ENCODE peak calls at places on chromosomes 7 and 10, in four cellular contexts. One of them, this sample, is unnamed.

GRCh38 chr10:6382081-6382480 is 179.3 kb downstream of the PFKFB3 start:
- DNase-seq in NCI-H2081: no peak
- DNase-seq in NCI-H146: no peak
- DNase-seq in fibroblast of the conjunctiva: no peak
- DNase-seq in this sample: no peak

GRCh38 chr10:47207280-47207613 is 92.8 kb upstream of the GDF10 start:
- DNase-seq in NCI-H2081: no peak
- DNase-seq in NCI-H146: no peak
- DNase-seq in fibroblast of the conjunctiva: no peak
- DNase-seq in this sample: no peak

GRCh38 chr10:86178401-86179142 is 188.0 kb downstream of the GRID1 start:
- DNase-seq in NCI-H2081: no peak
- DNase-seq in NCI-H146: peak; percentile 38
- DNase-seq in fibroblast of the conjunctiva: no peak
- DNase-seq in this sample: peak; percentile 41

GRCh38 chr7:156034397-156034796 is 222.1 kb upstream of the SHH start:
- DNase-seq in NCI-H2081: no peak
- DNase-seq in NCI-H146: no peak
- DNase-seq in fibroblast of the conjunctiva: no peak
- DNase-seq in this sample: no peak

GRCh38 chr10:88147000-88147798 is 283.8 kb downstream of the PTEN start:
- DNase-seq in NCI-H2081: no peak
- DNase-seq in NCI-H146: no peak
- DNase-seq in fibroblast of the conjunctiva: no peak
- DNase-seq in this sample: no peak

GRCh38 chr10:33800545-33800944 is 466.1 kb upstream of the NRP1 start:
- DNase-seq in NCI-H2081: no peak
- DNase-seq in NCI-H146: no peak
- DNase-seq in fibroblast of the conjunctiva: no peak
- DNase-seq in this sample: no peak

GRCh38 chr10:132357286-132358058 is 25.5 kb downstream of the LRRC27 start:
- DNase-seq in NCI-H2081: no peak
- DNase-seq in NCI-H146: no peak
- DNase-seq in fibroblast of the conjunctiva: no peak
- DNase-seq in this sample: no peak

GRCh38 chr7:144960763-144961162 is 124.9 kb upstream of the TPK1 start:
- DNase-seq in NCI-H2081: no peak
- DNase-seq in NCI-H146: no peak
- DNase-seq in fibroblast of the conjunctiva: no peak
- DNase-seq in this sample: no peak

GRCh38 chr10:89520711-89521110 is 14.7 kb downstream of the SLC16A12 start:
- DNase-seq in NCI-H2081: no peak
- DNase-seq in NCI-H146: no peak
- DNase-seq in fibroblast of the conjunctiva: no peak
- DNase-seq in this sample: no peak

GRCh38 chr7:1610678-1611302 is 41.0 kb upstream of the PSMG3 start:
- DNase-seq in NCI-H2081: no peak
- DNase-seq in NCI-H146: no peak
- DNase-seq in fibroblast of the conjunctiva: no peak
- DNase-seq in this sample: no peak

GRCh38 chr7:143909863-143910262 is 7.9 kb upstream of the TCAF1 start:
- DNase-seq in NCI-H2081: no peak
- DNase-seq in NCI-H146: no peak
- DNase-seq in fibroblast of the conjunctiva: no peak
- DNase-seq in this sample: no peak

GRCh38 chr10:15120523-15120922 is 23.4 kb downstream of the RPP38 start:
- DNase-seq in NCI-H2081: no peak
- DNase-seq in NCI-H146: no peak
- DNase-seq in fibroblast of the conjunctiva: peak; percentile 10
- DNase-seq in this sample: no peak

GRCh38 chr10:90960355-90960814 is 39.5 kb upstream of the ANKRD1 start:
- DNase-seq in NCI-H2081: no peak
- DNase-seq in NCI-H146: no peak
- DNase-seq in fibroblast of the conjunctiva: peak; percentile 94
- DNase-seq in this sample: no peak

GRCh38 chr7:43906327-43907010 is at the start of gene URGCP:
- DNase-seq in NCI-H2081: peak; percentile 31
- DNase-seq in NCI-H146: peak; percentile 65
- DNase-seq in fibroblast of the conjunctiva: no peak
- DNase-seq in this sample: peak; percentile 83

GRCh38 chr7:121797283-121798037 is 75.5 kb upstream of the PTPRZ1 start:
- DNase-seq in NCI-H2081: no peak
- DNase-seq in NCI-H146: peak; percentile 13
- DNase-seq in fibroblast of the conjunctiva: no peak
- DNase-seq in this sample: peak; percentile 57

GRCh38 chr7:64875658-64876406 is 27.2 kb upstream of the ZNF273 start:
- DNase-seq in NCI-H2081: no peak
- DNase-seq in NCI-H146: no peak
- DNase-seq in fibroblast of the conjunctiva: no peak
- DNase-seq in this sample: no peak

GRCh38 chr7:2516194-2516555 is 3.4 kb upstream of the LFNG start:
- DNase-seq in NCI-H2081: no peak
- DNase-seq in NCI-H146: peak; percentile 44
- DNase-seq in fibroblast of the conjunctiva: no peak
- DNase-seq in this sample: peak; percentile 28

GRCh38 chr10:1249142-1249541 is 193.0 kb downstream of the WDR37 start:
- DNase-seq in NCI-H2081: no peak
- DNase-seq in NCI-H146: no peak
- DNase-seq in fibroblast of the conjunctiva: no peak
- DNase-seq in this sample: no peak

GRCh38 chr10:71996598-71997371 is 32.6 kb downstream of the CHST3 start:
- DNase-seq in NCI-H2081: no peak
- DNase-seq in NCI-H146: no peak
- DNase-seq in fibroblast of the conjunctiva: no peak
- DNase-seq in this sample: no peak

This sample was measured in NCI-H69.